ENCODE peak calls at places on chromosome 11, in four cellular contexts. P is spleen, C is ureter, Y is A549. T is an unnamed sample.

GRCh38 chr11:24234822-24235508 is 261.9 kb upstream of the LUZP2 start:
- DNase-seq in C (no peak), Y (no peak), P (no peak), T (no peak)

GRCh38 chr11:64378335-64378884 is 19.4 kb downstream of the RPS6KA4 start:
- DNase-seq in Y (no peak), C (no peak), P (no peak), T (peak; percentile 96)

GRCh38 chr11:13225058-13226001 is 52.3 kb upstream of the BMAL1 start:
- DNase-seq in C (no peak), Y (no peak), P (no peak), T (no peak)

GRCh38 chr11:11334607-11335006 is 18.4 kb downstream of the CSNK2A3 start:
- DNase-seq in C (no peak), P (no peak), Y (no peak), T (no peak)

GRCh38 chr11:128607819-128608218 is 20.5 kb upstream of the ETS1 start:
- DNase-seq in C (no peak), P (no peak), Y (no peak), T (no peak)

GRCh38 chr11:1679881-1680280 is 17.1 kb upstream of the KRTAP5-6 start:
- DNase-seq in P (no peak), Y (no peak), C (no peak), T (no peak)

GRCh38 chr11:1072821-1073231 is 1.8 kb upstream of the MUC2 start:
- DNase-seq in Y (no peak), C (no peak), P (no peak), T (no peak)

GRCh38 chr11:38446336-38446735 is 1848.3 kb upstream of the RAG2 start:
- DNase-seq in P (no peak), Y (no peak), C (no peak), T (no peak)

GRCh38 chr11:74311352-74311926 is at the start of gene P4HA3:
- DNase-seq in Y (peak; percentile 64), P (peak; percentile 89), C (peak; percentile 72), T (peak; percentile 43)

GRCh38 chr11:63888170-63889086 is 28.5 kb downstream of the RCOR2 start:
- DNase-seq in P (peak; percentile 92), Y (peak; percentile 32), C (peak; percentile 76), T (no peak)

GRCh38 chr11:62507023-62507422 is 39.6 kb downstream of the AHNAK start:
- DNase-seq in Y (no peak), P (no peak), C (no peak), T (no peak)

GRCh38 chr11:32434387-32435151 is 770 bp downstream of the WT1 start:
- DNase-seq in Y (peak; percentile 73), P (peak; percentile 71), C (no peak), T (no peak)

GRCh38 chr11:47998345-47998732 is 18.0 kb downstream of the PTPRJ start:
- DNase-seq in P (no peak), C (no peak), Y (no peak), T (no peak)

GRCh38 chr11:132005874-132006273 is 635.5 kb downstream of the NTM start:
- DNase-seq in Y (no peak), C (no peak), P (no peak), T (no peak)

GRCh38 chr11:59197990-59198389 is 14.7 kb downstream of the MPEG1 start:
- DNase-seq in C (peak; percentile 91), Y (no peak), P (no peak), T (peak; percentile 46)

GRCh38 chr11:120358729-120359128 is 22.5 kb downstream of the ARHGEF12 start:
- DNase-seq in Y (no peak), C (no peak), P (no peak), T (no peak)

GRCh38 chr11:19498986-19499669 is 213.5 kb upstream of the NAV2 start:
- DNase-seq in P (no peak), C (no peak), Y (peak; percentile 6), T (no peak)

GRCh38 chr11:93288079-93288478 is 42.5 kb upstream of the DEUP1 start:
- DNase-seq in C (no peak), P (no peak), Y (no peak), T (no peak)

GRCh38 chr11:34655335-34656008 is 34.6 kb downstream of the EHF start:
- DNase-seq in Y (peak; percentile 76), C (no peak), P (no peak), T (no peak)

T was measured in G401.